ENCODE peak calls at places on chromosome 1, in ten cellular contexts. One of them, this sample, is unnamed.

GRCh38 chr1:98366343-98366742 is 295.2 kb upstream of the SNX7 start:
- DNase-seq in mucosa of gallbladder: no peak
- DNase-seq in aorta: no peak
- DNase-seq in IMR-90: no peak
- DNase-seq in frontal cortex: no peak
- DNase-seq in mesenteric fat pad: no peak
- DNase-seq in EL: no peak
- DNase-seq in ovary: no peak
- DNase-seq in Daoy: no peak
- DNase-seq in GDM1: no peak
- DNase-seq in this sample: no peak

GRCh38 chr1:196546272-196547245 is 61.7 kb downstream of the KCNT2 start:
- DNase-seq in mucosa of gallbladder: no peak
- DNase-seq in aorta: no peak
- DNase-seq in IMR-90: no peak
- DNase-seq in frontal cortex: no peak
- DNase-seq in mesenteric fat pad: no peak
- DNase-seq in EL: no peak
- DNase-seq in ovary: no peak
- DNase-seq in Daoy: no peak
- DNase-seq in GDM1: no peak
- DNase-seq in this sample: no peak

GRCh38 chr1:65063025-65063424 is 85.0 kb upstream of the AK4 start:
- DNase-seq in mucosa of gallbladder: no peak
- DNase-seq in aorta: no peak
- DNase-seq in IMR-90: no peak
- DNase-seq in frontal cortex: no peak
- DNase-seq in mesenteric fat pad: no peak
- DNase-seq in EL: no peak
- DNase-seq in ovary: no peak
- DNase-seq in Daoy: no peak
- DNase-seq in GDM1: no peak
- DNase-seq in this sample: no peak

GRCh38 chr1:207049054-207049453 is 2.0 kb downstream of the YOD1 start:
- DNase-seq in mucosa of gallbladder: no peak
- DNase-seq in aorta: no peak
- DNase-seq in IMR-90: no peak
- DNase-seq in frontal cortex: no peak
- DNase-seq in mesenteric fat pad: no peak
- DNase-seq in EL: no peak
- DNase-seq in ovary: no peak
- DNase-seq in Daoy: no peak
- DNase-seq in GDM1: no peak
- DNase-seq in this sample: no peak

GRCh38 chr1:244447024-244447423 is 4.7 kb downstream of the ADSS2 start:
- DNase-seq in mucosa of gallbladder: no peak
- DNase-seq in aorta: no peak
- DNase-seq in IMR-90: no peak
- DNase-seq in frontal cortex: no peak
- DNase-seq in mesenteric fat pad: no peak
- DNase-seq in EL: no peak
- DNase-seq in ovary: no peak
- DNase-seq in Daoy: no peak
- DNase-seq in GDM1: no peak
- DNase-seq in this sample: no peak

GRCh38 chr1:2104621-2105427 is 54.6 kb downstream of the PRKCZ start:
- DNase-seq in mucosa of gallbladder: no peak
- DNase-seq in aorta: peak
- DNase-seq in IMR-90: peak
- DNase-seq in frontal cortex: no peak
- DNase-seq in mesenteric fat pad: no peak
- DNase-seq in EL: no peak
- DNase-seq in ovary: no peak
- DNase-seq in Daoy: peak
- DNase-seq in GDM1: no peak
- DNase-seq in this sample: no peak

GRCh38 chr1:64857347-64857746 is 109.0 kb downstream of the JAK1 start:
- DNase-seq in mucosa of gallbladder: no peak
- DNase-seq in aorta: no peak
- DNase-seq in IMR-90: no peak
- DNase-seq in frontal cortex: no peak
- DNase-seq in mesenteric fat pad: no peak
- DNase-seq in EL: no peak
- DNase-seq in ovary: no peak
- DNase-seq in Daoy: no peak
- DNase-seq in GDM1: no peak
- DNase-seq in this sample: no peak

GRCh38 chr1:202279806-202280205 is 61.9 kb downstream of the UBE2T start:
- DNase-seq in mucosa of gallbladder: no peak
- DNase-seq in aorta: no peak
- DNase-seq in IMR-90: peak
- DNase-seq in frontal cortex: no peak
- DNase-seq in mesenteric fat pad: no peak
- DNase-seq in EL: peak
- DNase-seq in ovary: no peak
- DNase-seq in Daoy: no peak
- DNase-seq in GDM1: no peak
- DNase-seq in this sample: no peak

GRCh38 chr1:184881941-184882648 is 92.2 kb downstream of the NIBAN1 start:
- DNase-seq in mucosa of gallbladder: no peak
- DNase-seq in aorta: no peak
- DNase-seq in IMR-90: no peak
- DNase-seq in frontal cortex: no peak
- DNase-seq in mesenteric fat pad: no peak
- DNase-seq in EL: no peak
- DNase-seq in ovary: no peak
- DNase-seq in Daoy: no peak
- DNase-seq in GDM1: no peak
- DNase-seq in this sample: no peak

GRCh38 chr1:64941466-64942117 is 24.8 kb downstream of the JAK1 start:
- DNase-seq in mucosa of gallbladder: no peak
- DNase-seq in aorta: no peak
- DNase-seq in IMR-90: no peak
- DNase-seq in frontal cortex: no peak
- DNase-seq in mesenteric fat pad: no peak
- DNase-seq in EL: no peak
- DNase-seq in ovary: no peak
- DNase-seq in Daoy: no peak
- DNase-seq in GDM1: no peak
- DNase-seq in this sample: no peak

This sample was measured in activated T-helper 2 cell treated with anti-CD3 and anti-CD28 coated beads, Interferon-gamma antibody, Interleukin-2, Interleukin-4, amounts not matched to agents 10 μg/mL and 5 μg/mL and 100 μg/mL, durations not matched to agents 14 hours and 24 hours and 36 hours.